ENCODE peak calls at places on chromosomes 13 and 19, in eight cellular contexts. L is A549, R is fibroblast of mammary gland, B is BJ, M is tibial nerve, K is left ventricle myocardium inferior, S is cardiac muscle cell, C is fibroblast of lung. N is an unnamed sample.
A peak's percentile ranks its signal among the peaks of the same experiment; 100 is the strongest.

GRCh38 chr13:94079876-94080275 is 399.6 kb downstream of the DCT start:
- DNase-seq in R (peak; percentile 92), M (no peak), L (no peak), K (no peak), B (peak; percentile 35), S (no peak), C (peak; percentile 69), N (no peak)

GRCh38 chr19:49514151-49514550 is 1.7 kb downstream of the FCGRT start:
- DNase-seq in M (no peak), L (no peak), R (no peak), K (no peak), C (no peak), B (no peak), S (no peak), N (no peak)

GRCh38 chr13:54657588-54657987 is 1629.0 kb downstream of the OLFM4 start:
- DNase-seq in L (no peak), B (no peak), K (no peak), S (no peak), C (no peak), R (no peak), M (no peak), N (no peak)

GRCh38 chr19:53365134-53365898 is at the start of gene ZNF525:
- DNase-seq in C (peak; percentile 73), K (peak; percentile 89), S (peak; percentile 87), R (peak; percentile 52), B (no peak), L (peak; percentile 63), M (peak; percentile 74), N (peak; percentile 95)

GRCh38 chr19:40529093-40529954 is 47.3 kb upstream of the SHKBP1 start:
- DNase-seq in R (peak; percentile 65), K (peak; percentile 82), M (peak; percentile 72), S (peak; percentile 86), L (peak; percentile 94), C (peak; percentile 74), B (peak; percentile 9), N (peak; percentile 87)

GRCh38 chr19:35266149-35266903 is 2.4 kb upstream of the USF2 start:
- DNase-seq in S (no peak), B (no peak), M (peak; percentile 13), L (no peak), R (no peak), K (no peak), C (no peak), N (no peak)

GRCh38 chr19:17855333-17856152 is 4.2 kb upstream of the RPL18A start:
- DNase-seq in K (peak; percentile 85), L (peak; percentile 67), R (peak; percentile 58), M (peak; percentile 77), C (peak; percentile 57), S (peak; percentile 88), B (no peak), N (peak; percentile 84)

GRCh38 chr19:29308977-29309520 is 96.1 kb upstream of the UQCRFS1 start:
- DNase-seq in C (no peak), K (no peak), M (no peak), S (no peak), B (no peak), L (no peak), R (no peak), N (no peak)

GRCh38 chr19:47020132-47020805 is 632 bp downstream of the NPAS1 start:
- DNase-seq in L (no peak), M (no peak), S (peak; percentile 40), K (no peak), R (no peak), C (no peak), B (no peak), N (no peak)

GRCh38 chr13:103895835-103896520 is 829.8 kb upstream of the SLC10A2 start:
- DNase-seq in K (no peak), L (no peak), R (no peak), S (no peak), B (no peak), M (no peak), C (no peak), N (no peak)

GRCh38 chr19:14479985-14480694 is 5.0 kb upstream of the PTGER1 start:
- DNase-seq in C (peak; percentile 32), K (peak; percentile 48), R (no peak), M (no peak), L (peak; percentile 63), B (no peak), S (peak; percentile 64), N (peak; percentile 65)

GRCh38 chr13:79522583-79522982 is 41.6 kb downstream of the NDFIP2 start:
- DNase-seq in C (peak; percentile 30), S (no peak), L (no peak), K (no peak), B (no peak), R (peak; percentile 47), M (no peak), N (no peak)

GRCh38 chr13:76024151-76024550 is 388.0 kb downstream of the LMO7 start:
- DNase-seq in L (no peak), R (no peak), B (no peak), S (no peak), K (no peak), M (no peak), C (no peak), N (no peak)

GRCh38 chr19:1407662-1408299 is 395 bp downstream of the DAZAP1 start:
- DNase-seq in L (no peak), B (no peak), K (peak; percentile 44), S (peak; percentile 77), C (no peak), R (no peak), M (no peak), N (peak; percentile 22)

GRCh38 chr19:53549354-53549753 is 11.4 kb downstream of the ZNF331 start:
- DNase-seq in K (no peak), S (no peak), R (peak; percentile 83), C (peak; percentile 58), M (no peak), L (no peak), B (peak; percentile 75), N (no peak)

GRCh38 chr19:55640043-55640576 is 692 bp upstream of the ZNF580 start:
- DNase-seq in M (no peak), B (no peak), R (peak; percentile 73), C (peak; percentile 75), S (no peak), L (peak; percentile 49), K (peak; percentile 65), N (peak; percentile 74)

GRCh38 chr13:109271991-109272454 is 514.4 kb downstream of the IRS2 start:
- DNase-seq in M (no peak), K (no peak), C (peak; percentile 29), L (peak; percentile 85), B (no peak), R (peak; percentile 70), S (no peak), N (no peak)

GRCh38 chr19:1239796-1240737 is 1.5 kb upstream of the ATP5F1D start:
- DNase-seq in R (peak; percentile 90), L (peak; percentile 87), B (no peak), S (peak; percentile 94), K (peak; percentile 90), C (peak; percentile 91), M (peak; percentile 79), N (peak; percentile 94)

GRCh38 chr19:768424-768823 is 17.5 kb downstream of the MISP start:
- DNase-seq in B (peak; percentile 75), C (peak; percentile 80), R (peak; percentile 70), K (no peak), M (no peak), S (peak; percentile 30), L (peak; percentile 70), N (no peak)

GRCh38 chr13:21365574-21365973 is 93.5 kb downstream of the ZDHHC20 start:
- DNase-seq in M (no peak), B (no peak), C (no peak), K (no peak), L (no peak), S (no peak), R (no peak), N (peak; percentile 9)

GRCh38 chr13:40433577-40433976 is 232.9 kb downstream of the FOXO1 start:
- DNase-seq in R (peak; percentile 20), K (no peak), M (no peak), S (no peak), L (no peak), C (no peak), B (no peak), N (peak; percentile 19)

GRCh38 chr19:20414133-20414532 is 151.4 kb downstream of the ZNF737 start:
- DNase-seq in C (no peak), R (no peak), L (no peak), M (no peak), S (no peak), K (no peak), B (no peak), N (no peak)

GRCh38 chr13:35995136-35995535 is 136.0 kb downstream of the DCLK1 start:
- DNase-seq in C (peak; percentile 70), K (no peak), L (no peak), R (peak; percentile 38), M (no peak), B (no peak), S (no peak), N (no peak)
- H3K4me3 ChIP-seq in C (no peak overlapping the region), K (no peak overlapping the region), L (no peak overlapping the region), R (no peak overlapping the region), M (no peak overlapping the region), B (no peak overlapping the region), S (no peak overlapping the region), N (no peak overlapping the region)

DNA sequence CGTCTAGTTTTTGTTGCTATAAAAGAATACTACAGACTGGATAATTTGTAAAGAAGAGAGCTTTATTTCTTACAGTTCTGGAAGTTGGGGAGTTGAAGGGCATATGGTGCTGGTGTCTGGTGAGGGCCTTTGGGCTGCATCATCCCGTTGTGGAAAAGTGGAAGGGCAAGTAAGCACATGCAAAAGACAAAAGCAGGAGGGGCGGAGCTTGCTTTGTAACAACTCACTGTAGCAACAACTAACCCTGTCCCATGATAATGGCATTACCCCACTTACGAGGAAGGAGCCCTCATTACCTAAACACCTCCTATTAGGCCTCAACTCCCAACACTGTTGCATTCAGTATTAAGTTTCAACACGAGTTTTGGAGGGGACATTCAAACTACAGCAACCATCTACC is 7.2 kb upstream of the DNAJC15 start:
- DNase-seq in L (no peak), K (no peak), B (no peak), M (no peak), C (no peak), R (no peak), S (no peak), N (no peak)
- H3K4me3 ChIP-seq in L (no peak overlapping the region), K (no peak overlapping the region), B (no peak overlapping the region), M (no peak overlapping the region), C (no peak overlapping the region), R (no peak overlapping the region), S (no peak overlapping the region), N (no peak overlapping the region)

DNA sequence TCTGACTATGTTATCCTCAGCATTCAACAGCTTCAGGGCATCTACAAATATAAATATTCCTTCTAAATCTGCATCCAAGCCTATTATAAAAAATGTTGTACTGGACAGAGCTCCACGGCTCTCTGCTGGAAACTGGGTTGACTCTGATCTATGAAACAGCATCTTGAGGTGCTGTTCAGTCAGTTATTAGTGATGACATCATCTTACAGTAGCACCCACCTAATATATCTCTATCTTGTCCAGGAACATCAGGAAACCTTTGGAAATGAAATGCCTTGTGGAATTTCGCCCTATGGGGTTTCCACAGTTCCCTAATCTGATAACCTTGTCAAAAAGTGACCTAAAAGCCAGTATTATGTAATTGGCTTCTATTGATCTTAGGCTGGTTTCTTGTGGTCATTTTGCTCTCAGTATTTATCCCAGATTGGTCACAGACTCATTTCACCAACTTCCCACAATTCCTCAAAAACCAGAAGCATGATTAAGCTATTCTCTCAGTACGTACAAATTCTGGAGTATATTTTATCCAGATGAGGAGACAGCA is 32.9 kb downstream of the ERICH6B start:
- DNase-seq in C (no peak), B (no peak), K (no peak), R (no peak), L (no peak), M (no peak), S (no peak), N (no peak)
- H3K4me3 ChIP-seq in C (no peak overlapping the region), B (no peak overlapping the region), K (no peak overlapping the region), R (no peak overlapping the region), L (no peak overlapping the region), M (no peak overlapping the region), S (no peak overlapping the region), N (no peak overlapping the region)

GRCh38 chr19:45782162-45782623 is at the start of gene DMPK:
- DNase-seq in L (no peak), S (peak; percentile 77), K (peak; percentile 76), B (no peak), M (no peak), R (no peak), C (no peak), N (no peak)
- H3K4me3 ChIP-seq in L (peak within 1 kb of the TSS; percentile 34), S (peak within 1 kb of the TSS; percentile 36), K (peak within 1 kb of the TSS; percentile 75), B (peak within 1 kb of the TSS; percentile 77), M (peak within 1 kb of the TSS; percentile 45), R (peak within 1 kb of the TSS; percentile 24), C (peak within 1 kb of the TSS; percentile 54), N (no peak within 1 kb of the TSS)